ENCODE peak calls at places on chromosomes 6 and 20, in four cellular contexts. D is astrocyte of the cerebellum, A is lower lobe of right lung, T is aorta. K is an unnamed sample.

GRCh38 chr6:166957087-166957804 is 896 bp upstream of the RNASET2 start:
- DNase-seq in T (no peak), A (peak; percentile 82), D (no peak), K (no peak)

GRCh38 chr6:85081102-85081501 is 316.7 kb upstream of the TBX18 start:
- DNase-seq in T (no peak), A (no peak), D (no peak), K (no peak)

GRCh38 chr6:119200774-119201173 is 122.3 kb upstream of the FAM184A start:
- DNase-seq in T (no peak), D (no peak), A (no peak), K (no peak)

GRCh38 chr6:18400831-18401446 is 13.8 kb downstream of the RNF144B start:
- DNase-seq in D (peak; percentile 51), A (no peak), T (no peak), K (no peak)

GRCh38 chr6:42304313-42304712 is 86.7 kb upstream of the MRPS10 start:
- DNase-seq in D (no peak), T (no peak), A (no peak), K (no peak)

GRCh38 chr20:53124803-53125202 is 152.6 kb downstream of the TSHZ2 start:
- DNase-seq in A (no peak), T (no peak), D (no peak), K (no peak)

GRCh38 chr20:58523916-58524315 is 8.7 kb upstream of the APCDD1L start:
- DNase-seq in D (peak; percentile 53), A (no peak), T (no peak), K (no peak)

GRCh38 chr6:41327177-41327576 is 8.2 kb upstream of the NCR2 start:
- DNase-seq in A (no peak), T (no peak), D (no peak), K (no peak)

GRCh38 chr6:40897390-40898003 is 141.5 kb downstream of the UNC5CL start:
- DNase-seq in D (no peak), T (no peak), A (no peak), K (no peak)

GRCh38 chr20:59000326-59000725 is 6.7 kb downstream of the CTSZ start:
- DNase-seq in A (no peak), T (no peak), D (no peak), K (no peak)

GRCh38 chr6:11525468-11526155 is 11.9 kb upstream of the TMEM170B start:
- DNase-seq in D (no peak), A (no peak), T (no peak), K (peak; percentile 73)

GRCh38 chr6:104682722-104683643 is 176.7 kb downstream of the HACE1 start:
- DNase-seq in D (peak; percentile 15), T (peak; percentile 77), A (peak; percentile 70), K (no peak)

GRCh38 chr6:4336778-4337442 is 201.5 kb upstream of the ECI2 start:
- DNase-seq in D (no peak), A (no peak), T (no peak), K (no peak)

GRCh38 chr6:22249646-22250045 is 47.2 kb downstream of the PRL start:
- DNase-seq in T (no peak), A (no peak), D (no peak), K (no peak)

DNA sequence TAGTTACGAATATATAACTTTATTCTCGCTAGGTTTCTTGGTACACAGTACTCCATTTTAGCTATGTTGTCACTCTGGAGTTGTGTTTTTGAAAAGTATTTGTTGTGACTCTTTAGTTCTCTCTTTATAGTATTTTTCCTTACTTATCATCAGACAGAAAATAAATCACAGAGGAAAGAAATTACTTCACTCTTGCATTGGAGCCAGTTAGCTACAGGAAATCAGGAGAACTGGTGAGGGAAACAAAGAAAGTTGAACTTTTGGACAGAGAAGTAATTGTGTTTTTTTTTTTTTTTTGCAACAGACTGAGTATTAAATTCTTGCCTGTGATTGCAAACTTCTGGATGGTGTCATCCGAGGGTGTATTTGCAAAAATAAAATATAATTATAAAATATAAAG is 34.0 kb downstream of the DSE start:
- DNase-seq in A (no peak), T (no peak), D (no peak), K (no peak)
- H3K4me3 ChIP-seq in A (peak overlapping the region; percentile 7), T (peak overlapping the region; percentile 26), D (no peak overlapping the region), K (no peak overlapping the region)

GRCh38 chr6:44151348-44152108 is 7.1 kb upstream of the CAPN11 start:
- DNase-seq in A (peak; percentile 87), D (peak; percentile 34), T (peak; percentile 92), K (no peak)
- H3K4me3 ChIP-seq in A (no peak overlapping the region), D (no peak overlapping the region), T (no peak overlapping the region), K (no peak overlapping the region)

GRCh38 chr6:148682990-148683389 is 63.8 kb upstream of the UST start:
- DNase-seq in D (no peak), T (no peak), A (no peak), K (no peak)
- H3K4me3 ChIP-seq in D (no peak overlapping the region), T (no peak overlapping the region), A (no peak overlapping the region), K (no peak overlapping the region)

GRCh38 chr20:2750343-2751251 is 49.8 kb downstream of the CPXM1 start:
- DNase-seq in T (peak; percentile 82), A (peak; percentile 84), D (no peak), K (no peak)

GRCh38 chr20:2749343-2749950 is 51.0 kb downstream of the CPXM1 start:
- DNase-seq in D (no peak), T (no peak), A (no peak), K (no peak)

GRCh38 chr20:2747676-2748235 is 52.7 kb downstream of the CPXM1 start:
- DNase-seq in A (no peak), T (no peak), D (no peak), K (no peak)

GRCh38 chr20:2749951-2750342 is 50.5 kb downstream of the CPXM1 start:
- DNase-seq in D (no peak), A (no peak), T (no peak), K (no peak)

GRCh38 chr20:2748551-2749342 is 51.7 kb downstream of the CPXM1 start:
- DNase-seq in D (no peak), T (no peak), A (no peak), K (no peak)
- H3K4me3 ChIP-seq in D (no peak overlapping the region), T (no peak overlapping the region), A (no peak overlapping the region), K (no peak overlapping the region)